ENCODE peak calls at places on chromosomes 11 and 22, in ten cellular contexts. A, H, I, N, Q, U, F, B, S and D are unnamed samples.

GRCh38 chr11:116211166-116211565 is 561.6 kb downstream of the BUD13 start:
- DNase-seq in S (no peak), B (no peak), F (no peak), A (no peak), N (no peak), Q (no peak), H (no peak), I (no peak), U (no peak), D (no peak)

GRCh38 chr22:46849951-46850350 is 87.5 kb downstream of the TBC1D22A start:
- DNase-seq in B (no peak), F (no peak), I (no peak), N (no peak), A (peak), H (no peak), S (no peak), U (no peak), Q (no peak), D (no peak)

GRCh38 chr11:78415338-78415737 is 2.3 kb downstream of the GAB2 start:
- DNase-seq in F (no peak), S (no peak), N (no peak), H (no peak), I (no peak), U (no peak), Q (no peak), A (no peak), B (no peak), D (no peak)

GRCh38 chr11:48107188-48107704 is 109.4 kb upstream of the OR4B1 start:
- DNase-seq in F (peak), S (no peak), N (peak), A (no peak), B (no peak), U (no peak), I (no peak), H (no peak), Q (no peak), D (peak)

GRCh38 chr11:88292156-88292844 is 45.2 kb downstream of the CTSC start:
- DNase-seq in N (no peak), F (peak), S (no peak), A (no peak), Q (no peak), U (peak), B (no peak), H (no peak), I (no peak), D (no peak)

GRCh38 chr11:31641477-31642062 is 132.0 kb downstream of the ELP4 start:
- DNase-seq in U (peak), F (peak), N (no peak), I (no peak), B (no peak), A (peak), S (no peak), H (no peak), Q (no peak), D (no peak)

GRCh38 chr11:62928011-62928410 is 6.8 kb upstream of the CHRM1 start:
- DNase-seq in A (no peak), B (no peak), U (no peak), Q (no peak), N (no peak), S (no peak), I (no peak), F (no peak), H (no peak), D (no peak)

GRCh38 chr22:24772493-24773220 is 1.9 kb downstream of the PIWIL3 start:
- DNase-seq in H (no peak), B (no peak), U (peak), Q (no peak), F (peak), S (no peak), I (no peak), N (no peak), A (no peak), D (no peak)

GRCh38 chr22:46810856-46811786 is 48.7 kb downstream of the TBC1D22A start:
- DNase-seq in A (no peak), S (no peak), Q (no peak), U (no peak), H (no peak), N (no peak), I (peak), F (no peak), B (no peak), D (no peak)

GRCh38 chr11:129815596-129816461 is at the start of gene TMEM45B:
- DNase-seq in U (peak), H (no peak), S (no peak), N (peak), Q (no peak), A (peak), B (no peak), F (no peak), I (no peak), D (no peak)

GRCh38 chr22:49090061-49090852 is 737.4 kb downstream of the BRD1 start:
- DNase-seq in U (no peak), I (no peak), B (no peak), A (no peak), F (no peak), N (no peak), Q (no peak), H (no peak), S (no peak), D (no peak)

GRCh38 chr11:117192401-117192875 is 6.7 kb upstream of the TAGLN start:
- DNase-seq in H (no peak), I (peak), F (no peak), U (no peak), B (no peak), Q (no peak), N (no peak), A (no peak), S (no peak), D (no peak)

GRCh38 chr11:78714539-78714938 is 139.9 kb upstream of the NARS2 start:
- DNase-seq in U (no peak), A (no peak), H (no peak), F (no peak), N (no peak), B (no peak), S (no peak), I (no peak), Q (no peak), D (no peak)

GRCh38 chr11:130390071-130390758 is 38.2 kb downstream of the ADAMTS8 start:
- DNase-seq in S (no peak), U (peak), N (no peak), B (peak), A (no peak), I (no peak), H (peak), F (peak), Q (peak), D (no peak)

GRCh38 chr11:2557381-2557780 is 112.6 kb downstream of the KCNQ1 start:
- DNase-seq in A (no peak), I (peak), N (no peak), U (no peak), Q (no peak), F (no peak), H (no peak), B (no peak), S (no peak), D (no peak)

GRCh38 chr22:38163844-38164577 is 17.6 kb downstream of the PLA2G6 start:
- DNase-seq in U (no peak), H (no peak), S (no peak), B (no peak), N (no peak), I (no peak), Q (no peak), A (no peak), F (no peak), D (no peak)

GRCh38 chr11:45930031-45930794 is 7.8 kb downstream of the LARGE2 start:
- DNase-seq in U (no peak), B (no peak), I (peak), N (peak), S (no peak), H (no peak), Q (no peak), A (no peak), F (no peak), D (peak)

DNA sequence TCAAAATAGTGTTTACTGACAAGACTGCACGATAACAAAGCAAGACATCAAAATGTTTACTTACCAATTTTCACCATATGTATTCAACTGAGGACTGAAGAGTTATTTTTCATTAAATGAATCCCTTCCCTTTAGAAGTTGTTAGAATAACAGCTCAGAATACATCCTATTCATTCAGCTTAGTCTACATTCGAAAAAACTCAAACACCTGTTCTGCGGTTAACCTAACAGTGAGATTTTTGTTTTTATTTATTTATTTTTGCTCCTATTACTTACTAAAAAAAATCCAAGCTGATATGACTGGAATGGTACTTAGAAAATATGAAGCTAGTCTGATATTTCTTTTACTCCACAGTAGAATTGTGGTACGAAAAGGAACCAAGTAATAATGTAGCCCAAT is 10.0 kb downstream of the KCNA4 start:
- DNase-seq in S (no peak), F (no peak), A (no peak), N (no peak), I (no peak), B (no peak), U (no peak), H (no peak), Q (no peak), D (no peak)
- H3K27ac ChIP-seq in S (no peak), F (no peak), A (no peak), N (no peak), I (no peak), B (no peak), U (no peak), H (no peak), Q (no peak), D (no peak)

DNA sequence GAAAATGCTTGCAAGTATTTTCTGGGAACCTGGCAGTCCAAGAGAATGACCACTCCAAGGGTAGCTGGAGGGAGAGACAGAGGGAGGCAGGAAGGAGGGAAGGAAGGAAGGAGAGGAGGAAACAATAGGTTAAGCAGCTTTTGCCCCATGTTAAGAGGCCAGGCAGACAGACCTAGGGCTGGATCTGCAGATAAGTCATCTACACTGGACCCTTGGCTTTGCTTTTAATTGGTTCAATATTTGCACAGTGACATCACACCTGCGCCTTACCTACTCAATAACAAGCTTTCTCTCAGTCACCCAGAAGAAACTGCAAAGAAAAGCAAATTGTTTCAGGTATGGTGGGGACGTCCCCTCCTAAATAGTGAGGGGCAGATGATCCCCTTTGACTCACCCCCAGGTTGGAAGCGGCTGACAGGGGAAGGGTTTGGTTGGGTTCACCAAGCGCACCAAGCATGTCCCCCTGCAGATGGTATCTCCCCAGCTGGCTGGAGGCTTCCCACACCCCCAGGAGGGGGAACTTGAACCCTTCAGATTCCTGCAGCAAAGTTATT is 24.3 kb downstream of the MYH9 start:
- DNase-seq in H (no peak), A (no peak), B (no peak), U (no peak), S (no peak), N (no peak), Q (no peak), F (no peak), I (no peak), D (no peak)
- H3K27ac ChIP-seq in H (no peak), A (peak), B (no peak), U (peak), S (no peak), N (peak), Q (peak), F (peak), I (no peak), D (peak)

DNA sequence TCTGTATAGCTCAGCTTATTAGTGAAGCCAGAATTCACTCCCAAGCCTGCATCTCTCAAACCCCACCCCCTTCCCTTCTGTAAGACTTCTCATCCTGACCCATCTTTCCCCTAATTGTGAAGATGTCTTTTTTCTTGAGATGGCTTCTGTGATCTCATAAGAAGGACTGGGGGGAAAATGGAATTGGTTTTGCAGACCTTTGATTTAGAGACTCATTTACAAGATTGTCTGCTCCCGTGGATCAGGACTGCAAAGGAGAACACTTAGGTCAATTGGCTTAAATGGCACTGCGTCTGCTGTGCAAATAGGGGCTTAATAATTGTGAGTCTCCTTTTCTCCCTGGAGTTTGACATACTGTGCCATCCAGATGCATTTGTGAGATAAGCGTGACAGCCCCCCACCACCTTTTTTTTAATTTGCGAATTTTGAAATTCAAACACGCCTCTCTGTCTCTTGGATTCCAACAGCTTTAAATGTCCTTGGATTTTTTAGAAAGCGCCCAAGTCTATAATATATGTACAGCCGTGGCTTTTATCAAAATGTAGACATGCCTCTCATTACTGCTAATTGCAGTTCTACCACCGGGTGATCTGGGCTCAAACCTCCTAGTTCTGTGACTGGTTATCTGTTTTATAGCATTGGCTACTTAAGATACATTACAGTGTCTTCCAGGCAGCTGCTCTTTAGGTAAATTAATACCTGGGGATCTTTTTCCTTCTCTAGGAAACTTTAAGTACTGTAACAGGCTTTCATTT is 150.0 kb downstream of the DBX1 start:
- DNase-seq in F (no peak), U (no peak), B (no peak), Q (no peak), S (no peak), I (no peak), H (no peak), N (no peak), A (no peak), D (no peak)
- H3K27ac ChIP-seq in F (no peak), U (peak), B (no peak), Q (no peak), S (no peak), I (no peak), H (no peak), N (no peak), A (no peak), D (no peak)

DNA sequence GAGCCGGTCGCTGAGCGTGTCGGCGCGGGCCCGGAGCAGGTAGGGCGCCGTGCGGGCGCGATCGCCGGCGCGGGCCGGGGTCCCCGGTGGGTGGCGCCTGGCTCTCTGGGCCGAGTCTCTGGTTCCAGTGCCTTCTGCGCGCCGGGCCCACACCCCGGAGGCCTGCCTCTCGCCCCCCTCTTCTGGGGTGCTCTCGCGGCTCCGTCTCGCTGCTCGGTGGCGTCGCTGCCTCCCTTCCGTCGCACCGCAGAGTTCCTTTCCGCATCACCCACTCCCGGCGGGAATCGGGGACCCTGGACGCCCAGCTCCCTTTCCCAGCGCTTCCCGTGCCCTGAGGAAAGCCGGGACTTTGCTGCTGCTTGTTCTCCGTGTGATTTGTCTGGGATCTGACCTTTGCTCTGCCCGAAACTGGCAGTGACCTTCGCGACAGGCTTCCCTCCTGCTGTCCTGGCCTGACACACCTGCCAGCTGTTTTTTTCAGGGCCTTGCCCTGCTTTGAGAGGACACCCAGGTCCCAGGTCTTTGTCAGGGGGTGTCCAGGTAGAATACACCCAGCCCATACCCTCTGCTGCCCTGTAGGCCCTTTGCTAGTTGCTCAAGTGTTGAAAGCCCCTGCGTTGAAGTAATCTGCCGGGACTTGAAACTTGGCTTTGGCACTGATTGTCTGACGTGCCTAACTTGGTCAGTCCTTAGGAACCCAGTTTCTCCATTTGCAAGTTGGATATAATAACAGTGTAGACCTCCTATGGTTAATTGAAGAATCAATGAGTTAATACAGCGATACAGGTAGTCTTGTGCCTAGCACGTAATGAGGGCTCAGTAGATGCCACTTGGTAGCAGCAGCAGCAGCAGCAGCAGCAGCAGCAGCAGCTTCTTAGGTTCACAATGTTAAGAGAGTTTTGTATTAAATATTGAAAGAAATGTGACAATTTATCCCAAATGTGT is 791 bp downstream of the FDX1 start:
- DNase-seq in I (no peak), F (peak), N (peak), H (peak), U (peak), S (no peak), Q (no peak), B (no peak), A (peak), D (no peak)
- H3K27ac ChIP-seq in I (peak), F (peak), N (peak), H (peak), U (peak), S (peak), Q (peak), B (peak), A (peak), D (peak)